ENCODE peak calls at places on chromosomes 11 and 22, in seven cellular contexts. V, T, E, Z, G, B and O are unnamed samples.

GRCh38 chr11:72406536-72407507 is 27.5 kb downstream of the CLPB start:
- DNase-seq in V (no peak), T (no peak), E (peak), Z (no peak), G (no peak), B (no peak), O (peak)

GRCh38 chr11:1028291-1028540 is 8.3 kb downstream of the MUC6 start:
- DNase-seq in V (no peak), T (no peak), E (no peak), Z (no peak), G (no peak), B (no peak), O (no peak)

GRCh38 chr11:111444040-111444439 is 65.0 kb upstream of the POU2AF1 start:
- DNase-seq in V (no peak), T (no peak), E (no peak), Z (no peak), G (no peak), B (no peak), O (no peak)

GRCh38 chr11:70126494-70126893 is 48.4 kb downstream of the ANO1 start:
- DNase-seq in V (no peak), T (no peak), E (no peak), Z (no peak), G (no peak), B (no peak), O (peak)

GRCh38 chr22:36104988-36105387 is 55.6 kb downstream of the APOL3 start:
- DNase-seq in V (no peak), T (no peak), E (no peak), Z (no peak), G (no peak), B (no peak), O (peak)

GRCh38 chr11:55503449-55503848 is 50.8 kb upstream of the OR4C15 start:
- DNase-seq in V (no peak), T (no peak), E (no peak), Z (no peak), G (no peak), B (no peak), O (no peak)

GRCh38 chr11:93648168-93648567 is 13.3 kb upstream of the CEP295 start:
- DNase-seq in V (no peak), T (no peak), E (no peak), Z (peak), G (peak), B (no peak), O (peak)

GRCh38 chr11:124746621-124747243 is 5.3 kb downstream of the VSIG2 start:
- DNase-seq in V (peak), T (peak), E (no peak), Z (peak), G (peak), B (peak), O (peak)

GRCh38 chr11:20310596-20311394 is 52.7 kb upstream of the HTATIP2 start:
- DNase-seq in V (no peak), T (no peak), E (no peak), Z (no peak), G (no peak), B (no peak), O (no peak)

GRCh38 chr11:85867751-85868150 is 12.6 kb downstream of the CCDC83 start:
- DNase-seq in V (no peak), T (no peak), E (no peak), Z (no peak), G (no peak), B (no peak), O (no peak)

GRCh38 chr11:68403831-68404230 is 56.7 kb upstream of the PPP6R3 start:
- DNase-seq in V (no peak), T (no peak), E (no peak), Z (no peak), G (no peak), B (no peak), O (no peak)

GRCh38 chr22:37180531-37181231 is 7.4 kb downstream of the C1QTNF6 start:
- DNase-seq in V (no peak), T (no peak), E (no peak), Z (no peak), G (no peak), B (no peak), O (no peak)

GRCh38 chr22:48899523-48900326 is 927.9 kb downstream of the BRD1 start:
- DNase-seq in V (no peak), T (no peak), E (no peak), Z (no peak), G (no peak), B (no peak), O (no peak)

GRCh38 chr11:119728651-119729580 is at the start of gene NECTIN1:
- DNase-seq in V (peak), T (peak), E (peak), Z (peak), G (peak), B (peak), O (peak)

GRCh38 chr11:116697639-116698038 is 75.1 kb downstream of the BUD13 start:
- DNase-seq in V (no peak), T (no peak), E (no peak), Z (no peak), G (no peak), B (peak), O (no peak)

GRCh38 chr11:113603277-113604059 is 102.6 kb downstream of the TMPRSS5 start:
- DNase-seq in V (no peak), T (no peak), E (peak), Z (no peak), G (peak), B (no peak), O (no peak)

GRCh38 chr22:40855960-40856512 is 403 bp downstream of the ST13 start:
- DNase-seq in V (no peak), T (peak), E (peak), Z (peak), G (peak), B (no peak), O (peak)

GRCh38 chr11:103798029-103798428 is 238.4 kb upstream of the DDI1 start:
- DNase-seq in V (no peak), T (no peak), E (no peak), Z (no peak), G (no peak), B (no peak), O (no peak)

GRCh38 chr22:35195821-35196220 is 61.5 kb upstream of the HMGXB4 start:
- DNase-seq in V (no peak), T (no peak), E (no peak), Z (no peak), G (no peak), B (no peak), O (no peak)

GRCh38 chr11:87460842-87461637 is 423.3 kb downstream of the TMEM135 start:
- DNase-seq in V (no peak), T (no peak), E (no peak), Z (no peak), G (no peak), B (no peak), O (no peak)

GRCh38 chr11:57425565-57426438 is 1.1 kb downstream of the SLC43A3 start:
- DNase-seq in V (peak), T (no peak), E (peak), Z (no peak), G (no peak), B (peak), O (peak)

GRCh38 chr11:69411257-69411924 is 70.1 kb upstream of the LINC01488 start:
- DNase-seq in V (no peak), T (no peak), E (no peak), Z (no peak), G (no peak), B (no peak), O (no peak)

GRCh38 chr11:92383430-92383829 is 158.8 kb downstream of the FAT3 start:
- DNase-seq in V (no peak), T (no peak), E (no peak), Z (no peak), G (no peak), B (no peak), O (peak)

GRCh38 chr11:44611687-44612437 is 46.4 kb downstream of the CD82 start:
- DNase-seq in V (peak), T (peak), E (no peak), Z (no peak), G (no peak), B (no peak), O (peak)

GRCh38 chr11:131924446-131925240 is 554.2 kb downstream of the NTM start:
- DNase-seq in V (no peak), T (no peak), E (peak), Z (no peak), G (no peak), B (no peak), O (peak)

GRCh38 chr11:2700415-2701211 is 819 bp upstream of the KCNQ1OT1 start:
- DNase-seq in V (peak), T (no peak), E (peak), Z (peak), G (no peak), B (peak), O (no peak)

GRCh38 chr22:28976588-28976987 is 85.0 kb downstream of the C22orf31 start:
- DNase-seq in V (no peak), T (no peak), E (no peak), Z (no peak), G (no peak), B (no peak), O (peak)

GRCh38 chr11:13261600-13262061 is 16.0 kb upstream of the BMAL1 start:
- DNase-seq in V (no peak), T (no peak), E (no peak), Z (no peak), G (no peak), B (no peak), O (peak)

GRCh38 chr11:34633990-34634725 is 13.3 kb downstream of the EHF start:
- DNase-seq in V (no peak), T (no peak), E (no peak), Z (no peak), G (no peak), B (no peak), O (peak)

GRCh38 chr22:25053153-25053805 is 100.8 kb downstream of the KIAA1671 start:
- DNase-seq in V (no peak), T (no peak), E (no peak), Z (no peak), G (no peak), B (no peak), O (peak)

GRCh38 chr22:33529424-33530113 is 390.7 kb downstream of the LARGE1 start:
- DNase-seq in V (no peak), T (no peak), E (peak), Z (no peak), G (no peak), B (no peak), O (no peak)

GRCh38 chr11:94310191-94310875 is 6.0 kb downstream of the IZUMO1R start:
- DNase-seq in V (no peak), T (no peak), E (no peak), Z (no peak), G (no peak), B (no peak), O (no peak)

GRCh38 chr22:45880732-45881523 is 96.0 kb downstream of the WNT7B start:
- DNase-seq in V (peak), T (no peak), E (no peak), Z (peak), G (no peak), B (no peak), O (no peak)

GRCh38 chr11:95443386-95443785 is 212.4 kb upstream of the SESN3 start:
- DNase-seq in V (no peak), T (no peak), E (no peak), Z (no peak), G (no peak), B (no peak), O (no peak)

GRCh38 chr11:122285021-122285420 is 169.0 kb upstream of the BLID start:
- DNase-seq in V (no peak), T (no peak), E (no peak), Z (no peak), G (no peak), B (no peak), O (no peak)

GRCh38 chr22:45544588-45545170 is 42.0 kb downstream of the FBLN1 start:
- DNase-seq in V (no peak), T (no peak), E (no peak), Z (no peak), G (no peak), B (no peak), O (peak)

GRCh38 chr11:17648528-17648927 is 70.8 kb upstream of the MYOD1 start:
- DNase-seq in V (no peak), T (no peak), E (peak), Z (no peak), G (no peak), B (no peak), O (no peak)

GRCh38 chr11:33387586-33387985 is 130.4 kb downstream of the HIPK3 start:
- DNase-seq in V (no peak), T (no peak), E (no peak), Z (no peak), G (no peak), B (no peak), O (no peak)

GRCh38 chr22:35631597-35631996 is 14.5 kb upstream of the MB start:
- DNase-seq in V (peak), T (no peak), E (peak), Z (peak), G (no peak), B (no peak), O (peak)

GRCh38 chr11:17508306-17508705 is 31.7 kb upstream of the ABCC8 start:
- DNase-seq in V (no peak), T (no peak), E (no peak), Z (no peak), G (no peak), B (no peak), O (no peak)